ENCODE peak calls at places on chromosomes 7 and 10, in seven cellular contexts. One of them, this sample, is unnamed. For H3K9me3, the result is how much of the 10 kb centered on the place peaks cover.

GRCh38 chr10:70885931-70886903 is 2.1 kb downstream of the PCBD1 start:
- DNase-seq in tibial artery: no peak
- DNase-seq in A549: no peak
- DNase-seq in psoas muscle: no peak
- DNase-seq in tibial nerve: no peak
- DNase-seq in AG04450: no peak
- DNase-seq in cardiac muscle cell: no peak
- DNase-seq in this sample: no peak

GRCh38 chr10:126690534-126690933 is 20.0 kb upstream of the C10orf90 start:
- DNase-seq in cardiac muscle cell: no peak
- DNase-seq in psoas muscle: no peak
- DNase-seq in tibial nerve: no peak
- DNase-seq in A549: no peak
- DNase-seq in tibial artery: no peak
- DNase-seq in AG04450: no peak
- DNase-seq in this sample: no peak

GRCh38 chr7:3134715-3135114 is 91.0 kb upstream of the CARD11 start:
- DNase-seq in psoas muscle: no peak
- DNase-seq in AG04450: no peak
- DNase-seq in tibial nerve: no peak
- DNase-seq in tibial artery: no peak
- DNase-seq in cardiac muscle cell: no peak
- DNase-seq in A549: no peak
- DNase-seq in this sample: no peak

GRCh38 chr7:122068999-122069398 is 75.0 kb downstream of the AASS start:
- DNase-seq in tibial nerve: no peak
- DNase-seq in psoas muscle: no peak
- DNase-seq in AG04450: no peak
- DNase-seq in tibial artery: no peak
- DNase-seq in cardiac muscle cell: no peak
- DNase-seq in A549: no peak
- DNase-seq in this sample: no peak

GRCh38 chr10:42973411-42973810 is 103.5 kb upstream of the RET start:
- DNase-seq in psoas muscle: no peak
- DNase-seq in A549: no peak
- DNase-seq in tibial nerve: no peak
- DNase-seq in tibial artery: no peak
- DNase-seq in AG04450: no peak
- DNase-seq in cardiac muscle cell: no peak
- DNase-seq in this sample: no peak

GRCh38 chr7:116797611-116798010 is 64.8 kb upstream of the CAPZA2 start:
- DNase-seq in A549: no peak
- DNase-seq in cardiac muscle cell: no peak
- DNase-seq in tibial nerve: no peak
- DNase-seq in psoas muscle: no peak
- DNase-seq in tibial artery: no peak
- DNase-seq in AG04450: no peak
- DNase-seq in this sample: no peak

GRCh38 chr10:119542990-119543813 is 683 bp upstream of the RGS10 start:
- DNase-seq in tibial artery: peak
- DNase-seq in cardiac muscle cell: peak
- DNase-seq in A549: peak
- DNase-seq in tibial nerve: peak
- DNase-seq in psoas muscle: peak
- DNase-seq in AG04450: no peak
- DNase-seq in this sample: peak

GRCh38 chr10:19817251-19818046 is 1.2 kb downstream of the PLXDC2 start:
- DNase-seq in A549: no peak
- DNase-seq in cardiac muscle cell: peak
- DNase-seq in AG04450: no peak
- DNase-seq in psoas muscle: peak
- DNase-seq in tibial artery: peak
- DNase-seq in tibial nerve: no peak
- DNase-seq in this sample: no peak

GRCh38 chr10:44965651-44966097 is 6.1 kb downstream of the RASSF4 start:
- DNase-seq in psoas muscle: peak
- DNase-seq in cardiac muscle cell: no peak
- DNase-seq in A549: no peak
- DNase-seq in tibial artery: peak
- DNase-seq in tibial nerve: no peak
- DNase-seq in AG04450: no peak
- DNase-seq in this sample: no peak

GRCh38 chr7:151632750-151633515 is 113.2 kb upstream of the RHEB start:
- DNase-seq in cardiac muscle cell: peak
- DNase-seq in tibial artery: peak
- DNase-seq in tibial nerve: no peak
- DNase-seq in A549: no peak
- DNase-seq in psoas muscle: peak
- DNase-seq in AG04450: no peak
- DNase-seq in this sample: peak

GRCh38 chr10:46530249-46531186 is 25.9 kb downstream of the GPRIN2 start:
- DNase-seq in tibial nerve: no peak
- DNase-seq in AG04450: no peak
- DNase-seq in cardiac muscle cell: peak
- DNase-seq in A549: peak
- DNase-seq in tibial artery: peak
- DNase-seq in psoas muscle: peak
- DNase-seq in this sample: no peak

GRCh38 chr7:148060724-148061123 is 529.8 kb upstream of the C7orf33 start:
- DNase-seq in A549: no peak
- DNase-seq in tibial artery: no peak
- DNase-seq in AG04450: no peak
- DNase-seq in cardiac muscle cell: no peak
- DNase-seq in psoas muscle: no peak
- DNase-seq in tibial nerve: no peak
- DNase-seq in this sample: no peak

GRCh38 chr7:47483604-47484273 is 98.2 kb downstream of the TNS3 start:
- DNase-seq in tibial artery: no peak
- DNase-seq in tibial nerve: no peak
- DNase-seq in psoas muscle: no peak
- DNase-seq in A549: no peak
- DNase-seq in AG04450: no peak
- DNase-seq in cardiac muscle cell: peak
- DNase-seq in this sample: no peak

GRCh38 chr10:132354356-132355094 is 22.5 kb downstream of the LRRC27 start:
- DNase-seq in psoas muscle: no peak
- DNase-seq in A549: no peak
- DNase-seq in cardiac muscle cell: no peak
- DNase-seq in AG04450: no peak
- DNase-seq in tibial artery: peak
- DNase-seq in tibial nerve: no peak
- DNase-seq in this sample: no peak

GRCh38 chr10:33120275-33120674 is 162.2 kb upstream of the ITGB1 start:
- DNase-seq in tibial nerve: no peak
- DNase-seq in psoas muscle: no peak
- DNase-seq in tibial artery: no peak
- DNase-seq in cardiac muscle cell: no peak
- DNase-seq in A549: no peak
- DNase-seq in AG04450: no peak
- DNase-seq in this sample: no peak

GRCh38 chr10:29304259-29305030 is 15.6 kb downstream of the LYZL1 start:
- DNase-seq in cardiac muscle cell: peak
- DNase-seq in psoas muscle: no peak
- DNase-seq in tibial artery: peak
- DNase-seq in tibial nerve: peak
- DNase-seq in AG04450: peak
- DNase-seq in A549: peak
- DNase-seq in this sample: peak

GRCh38 chr10:102800601-102801335 is 36.4 kb downstream of the CYP17A1 start:
- DNase-seq in psoas muscle: no peak
- DNase-seq in tibial nerve: no peak
- DNase-seq in AG04450: no peak
- DNase-seq in A549: no peak
- DNase-seq in tibial artery: no peak
- DNase-seq in cardiac muscle cell: no peak
- DNase-seq in this sample: no peak
- H3K27ac ChIP-seq in psoas muscle: peak
- H3K27ac ChIP-seq in tibial nerve: peak
- H3K27ac ChIP-seq in AG04450: no peak
- H3K27ac ChIP-seq in A549: no peak
- H3K27ac ChIP-seq in tibial artery: peak
- H3K27ac ChIP-seq in cardiac muscle cell: no peak
- H3K27ac ChIP-seq in this sample: no peak

GRCh38 chr10:73786512-73786885 is 1.1 kb downstream of the ZSWIM8 start:
- DNase-seq in A549: peak
- DNase-seq in cardiac muscle cell: no peak
- DNase-seq in AG04450: no peak
- DNase-seq in tibial artery: no peak
- DNase-seq in psoas muscle: no peak
- DNase-seq in tibial nerve: no peak
- DNase-seq in this sample: no peak
- TF ChIP-seq CTCF in A549: no peak
- TF ChIP-seq CTCF in cardiac muscle cell: no peak
- TF ChIP-seq CTCF in AG04450: no peak
- TF ChIP-seq CTCF in tibial artery: no peak
- TF ChIP-seq CTCF in psoas muscle: no peak
- TF ChIP-seq CTCF in tibial nerve: no peak
- TF ChIP-seq CTCF in this sample: no peak

DNA sequence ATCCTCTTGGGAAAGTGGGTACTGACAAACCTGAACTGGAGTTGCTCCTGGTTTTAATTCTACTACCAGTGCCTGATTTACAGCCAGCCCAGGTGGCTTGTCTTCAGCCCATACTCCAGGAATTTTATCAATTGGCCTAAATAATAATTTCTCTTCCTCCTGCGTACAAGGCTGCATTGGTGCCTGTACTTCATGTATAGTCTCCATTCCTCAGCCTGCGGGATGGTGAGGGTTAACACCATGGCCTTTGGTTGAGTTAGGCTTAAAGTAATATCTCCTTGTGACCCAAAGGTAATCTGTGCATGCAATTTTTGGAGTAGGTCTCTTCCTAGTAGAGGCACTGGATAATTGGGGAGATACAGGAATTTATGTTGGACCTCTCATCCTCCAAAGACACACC is 5.5 kb upstream of the ZNF117 start:
- DNase-seq in tibial nerve: no peak
- DNase-seq in cardiac muscle cell: no peak
- DNase-seq in AG04450: no peak
- DNase-seq in A549: no peak
- DNase-seq in psoas muscle: no peak
- DNase-seq in tibial artery: no peak
- DNase-seq in this sample: no peak
- H3K9me3 ChIP-seq in tibial nerve: under half
- H3K9me3 ChIP-seq in cardiac muscle cell: under half
- H3K9me3 ChIP-seq in AG04450: half or more
- H3K9me3 ChIP-seq in A549: half or more
- H3K9me3 ChIP-seq in psoas muscle: under half
- H3K9me3 ChIP-seq in tibial artery: under half
- H3K9me3 ChIP-seq in this sample: half or more

GRCh38 chr7:82345886-82346285 is 97.7 kb downstream of the CACNA2D1 start:
- DNase-seq in tibial nerve: no peak
- DNase-seq in cardiac muscle cell: no peak
- DNase-seq in tibial artery: no peak
- DNase-seq in psoas muscle: no peak
- DNase-seq in A549: no peak
- DNase-seq in AG04450: no peak
- DNase-seq in this sample: no peak
- H3K27ac ChIP-seq in tibial nerve: no peak
- H3K27ac ChIP-seq in cardiac muscle cell: no peak
- H3K27ac ChIP-seq in tibial artery: no peak
- H3K27ac ChIP-seq in psoas muscle: no peak
- H3K27ac ChIP-seq in A549: no peak
- H3K27ac ChIP-seq in AG04450: no peak
- H3K27ac ChIP-seq in this sample: no peak

GRCh38 chr10:88318803-88319202 is 264.3 kb downstream of the RNLS start:
- DNase-seq in tibial artery: no peak
- DNase-seq in cardiac muscle cell: no peak
- DNase-seq in tibial nerve: no peak
- DNase-seq in psoas muscle: no peak
- DNase-seq in A549: peak
- DNase-seq in AG04450: no peak
- DNase-seq in this sample: no peak
- TF ChIP-seq CTCF in tibial artery: no peak
- TF ChIP-seq CTCF in cardiac muscle cell: no peak
- TF ChIP-seq CTCF in tibial nerve: no peak
- TF ChIP-seq CTCF in psoas muscle: peak
- TF ChIP-seq CTCF in A549: no peak
- TF ChIP-seq CTCF in AG04450: no peak
- TF ChIP-seq CTCF in this sample: no peak

GRCh38 chr7:157657741-157658740 is 321.2 kb downstream of the DNAJB6 start:
- DNase-seq in cardiac muscle cell: no peak
- DNase-seq in A549: no peak
- DNase-seq in psoas muscle: no peak
- DNase-seq in tibial artery: peak
- DNase-seq in tibial nerve: no peak
- DNase-seq in AG04450: no peak
- DNase-seq in this sample: no peak

GRCh38 chr7:157658851-157659412 is 322.1 kb downstream of the DNAJB6 start:
- DNase-seq in tibial artery: peak
- DNase-seq in psoas muscle: no peak
- DNase-seq in AG04450: no peak
- DNase-seq in A549: no peak
- DNase-seq in cardiac muscle cell: no peak
- DNase-seq in tibial nerve: no peak
- DNase-seq in this sample: no peak

GRCh38 chr7:157653827-157654207 is 317.0 kb downstream of the DNAJB6 start:
- DNase-seq in tibial nerve: no peak
- DNase-seq in tibial artery: peak
- DNase-seq in AG04450: no peak
- DNase-seq in A549: no peak
- DNase-seq in cardiac muscle cell: no peak
- DNase-seq in psoas muscle: no peak
- DNase-seq in this sample: no peak

GRCh38 chr7:157654350-157654749 is 317.5 kb downstream of the DNAJB6 start:
- DNase-seq in AG04450: no peak
- DNase-seq in psoas muscle: no peak
- DNase-seq in tibial artery: peak
- DNase-seq in A549: no peak
- DNase-seq in tibial nerve: no peak
- DNase-seq in cardiac muscle cell: no peak
- DNase-seq in this sample: no peak

DNA sequence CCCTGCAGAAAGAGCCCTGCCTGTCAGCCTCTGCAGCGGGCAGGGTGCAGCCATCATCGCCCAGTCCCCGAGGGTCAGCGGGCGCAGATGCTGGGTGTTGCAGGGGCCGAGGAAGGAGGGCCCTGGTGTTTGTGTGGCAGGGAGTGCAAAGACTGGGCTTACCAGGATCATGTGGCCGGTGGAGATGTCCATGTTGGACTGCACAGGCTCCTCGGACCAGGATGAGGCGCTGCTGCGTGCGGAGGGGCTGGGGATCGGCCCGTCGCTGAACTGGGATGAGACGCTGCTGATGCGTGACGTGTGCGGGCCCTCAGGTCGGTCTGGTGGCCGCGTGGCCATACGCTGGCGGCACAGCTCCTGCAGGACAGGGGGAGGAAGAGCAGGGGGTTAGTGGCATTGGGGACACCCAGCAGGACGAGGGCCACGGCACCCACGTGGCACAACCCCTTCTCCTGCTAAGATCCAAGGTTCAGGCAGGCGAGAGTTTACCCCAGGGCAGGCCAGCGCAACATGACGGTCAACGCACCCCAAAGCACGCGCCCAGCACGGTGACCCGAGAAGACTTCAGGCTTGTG is 319.5 kb downstream of the DNAJB6 start:
- DNase-seq in psoas muscle: no peak
- DNase-seq in tibial nerve: no peak
- DNase-seq in A549: no peak
- DNase-seq in AG04450: no peak
- DNase-seq in cardiac muscle cell: no peak
- DNase-seq in tibial artery: peak
- DNase-seq in this sample: no peak
- H3K9me3 ChIP-seq in psoas muscle: under half
- H3K9me3 ChIP-seq in tibial nerve: under half
- H3K9me3 ChIP-seq in A549: under half
- H3K9me3 ChIP-seq in AG04450: half or more
- H3K9me3 ChIP-seq in cardiac muscle cell: under half
- H3K9me3 ChIP-seq in tibial artery: under half
- H3K9me3 ChIP-seq in this sample: under half

GRCh38 chr10:102186128-102186527 is 33.9 kb downstream of the NOLC1 start:
- DNase-seq in cardiac muscle cell: peak
- DNase-seq in A549: no peak
- DNase-seq in tibial artery: no peak
- DNase-seq in AG04450: no peak
- DNase-seq in tibial nerve: no peak
- DNase-seq in psoas muscle: no peak
- DNase-seq in this sample: no peak
- H3K27ac ChIP-seq in cardiac muscle cell: no peak
- H3K27ac ChIP-seq in A549: no peak
- H3K27ac ChIP-seq in tibial artery: no peak
- H3K27ac ChIP-seq in AG04450: no peak
- H3K27ac ChIP-seq in tibial nerve: no peak
- H3K27ac ChIP-seq in psoas muscle: no peak
- H3K27ac ChIP-seq in this sample: no peak

This sample was measured in CD4-positive, alpha-beta T cell.